ENCODE peak calls at places on chromosomes 7 and 10, in five cellular contexts. One of them, this sample, is unnamed.

GRCh38 chr7:23246540-23246939 is at the start of gene GPNMB:
- DNase-seq in stimulated activated CD8-positive, alpha-beta memory T cell treated with anti-CD3 and anti-CD28 coated beads, Interleukin-15, amount 100 ng/mL, for 4 hours: no peak
- DNase-seq in ACHN: peak
- DNase-seq in fibroblast of the aortic adventitia: peak
- DNase-seq in left ventricle myocardium inferior: no peak
- DNase-seq in this sample: no peak

GRCh38 chr7:113071465-113071864 is 15.2 kb downstream of the GPR85 start:
- DNase-seq in ACHN: peak
- DNase-seq in fibroblast of the aortic adventitia: peak
- DNase-seq in stimulated activated CD8-positive, alpha-beta memory T cell treated with anti-CD3 and anti-CD28 coated beads, Interleukin-15, amount 100 ng/mL, for 4 hours: no peak
- DNase-seq in left ventricle myocardium inferior: no peak
- DNase-seq in this sample: peak

GRCh38 chr10:82934429-82934828 is 1059.4 kb downstream of the NRG3 start:
- DNase-seq in ACHN: peak
- DNase-seq in left ventricle myocardium inferior: no peak
- DNase-seq in fibroblast of the aortic adventitia: no peak
- DNase-seq in stimulated activated CD8-positive, alpha-beta memory T cell treated with anti-CD3 and anti-CD28 coated beads, Interleukin-15, amount 100 ng/mL, for 4 hours: no peak
- DNase-seq in this sample: no peak

GRCh38 chr7:64879097-64879730 is 23.9 kb upstream of the ZNF273 start:
- DNase-seq in ACHN: no peak
- DNase-seq in left ventricle myocardium inferior: no peak
- DNase-seq in fibroblast of the aortic adventitia: no peak
- DNase-seq in stimulated activated CD8-positive, alpha-beta memory T cell treated with anti-CD3 and anti-CD28 coated beads, Interleukin-15, amount 100 ng/mL, for 4 hours: no peak
- DNase-seq in this sample: no peak

GRCh38 chr10:14736600-14737081 is 38.1 kb downstream of the FAM107B start:
- DNase-seq in fibroblast of the aortic adventitia: peak
- DNase-seq in left ventricle myocardium inferior: peak
- DNase-seq in ACHN: no peak
- DNase-seq in stimulated activated CD8-positive, alpha-beta memory T cell treated with anti-CD3 and anti-CD28 coated beads, Interleukin-15, amount 100 ng/mL, for 4 hours: no peak
- DNase-seq in this sample: no peak

GRCh38 chr7:366171-366916 is 76.4 kb downstream of the FOXL3 start:
- DNase-seq in ACHN: no peak
- DNase-seq in fibroblast of the aortic adventitia: no peak
- DNase-seq in left ventricle myocardium inferior: no peak
- DNase-seq in stimulated activated CD8-positive, alpha-beta memory T cell treated with anti-CD3 and anti-CD28 coated beads, Interleukin-15, amount 100 ng/mL, for 4 hours: no peak
- DNase-seq in this sample: no peak

GRCh38 chr10:30454744-30455498 is 20.9 kb downstream of the MAP3K8 start:
- DNase-seq in fibroblast of the aortic adventitia: peak
- DNase-seq in stimulated activated CD8-positive, alpha-beta memory T cell treated with anti-CD3 and anti-CD28 coated beads, Interleukin-15, amount 100 ng/mL, for 4 hours: no peak
- DNase-seq in left ventricle myocardium inferior: no peak
- DNase-seq in ACHN: no peak
- DNase-seq in this sample: no peak

GRCh38 chr10:133258066-133258817 is 18.4 kb downstream of the ADAM8 start:
- DNase-seq in ACHN: peak
- DNase-seq in fibroblast of the aortic adventitia: no peak
- DNase-seq in left ventricle myocardium inferior: no peak
- DNase-seq in stimulated activated CD8-positive, alpha-beta memory T cell treated with anti-CD3 and anti-CD28 coated beads, Interleukin-15, amount 100 ng/mL, for 4 hours: no peak
- DNase-seq in this sample: peak

GRCh38 chr10:31757374-31757773 is 171.3 kb downstream of the ARHGAP12 start:
- DNase-seq in fibroblast of the aortic adventitia: peak
- DNase-seq in stimulated activated CD8-positive, alpha-beta memory T cell treated with anti-CD3 and anti-CD28 coated beads, Interleukin-15, amount 100 ng/mL, for 4 hours: no peak
- DNase-seq in ACHN: no peak
- DNase-seq in left ventricle myocardium inferior: no peak
- DNase-seq in this sample: no peak

GRCh38 chr7:45146531-45147379 is 10.8 kb upstream of the RAMP3 start:
- DNase-seq in fibroblast of the aortic adventitia: no peak
- DNase-seq in left ventricle myocardium inferior: no peak
- DNase-seq in stimulated activated CD8-positive, alpha-beta memory T cell treated with anti-CD3 and anti-CD28 coated beads, Interleukin-15, amount 100 ng/mL, for 4 hours: no peak
- DNase-seq in ACHN: no peak
- DNase-seq in this sample: no peak

GRCh38 chr7:2134740-2135139 is 98.0 kb downstream of the MAD1L1 start:
- DNase-seq in fibroblast of the aortic adventitia: no peak
- DNase-seq in left ventricle myocardium inferior: no peak
- DNase-seq in stimulated activated CD8-positive, alpha-beta memory T cell treated with anti-CD3 and anti-CD28 coated beads, Interleukin-15, amount 100 ng/mL, for 4 hours: no peak
- DNase-seq in ACHN: no peak
- DNase-seq in this sample: peak

GRCh38 chr7:30285531-30286284 is 1.3 kb downstream of the ZNRF2 start:
- DNase-seq in ACHN: peak
- DNase-seq in stimulated activated CD8-positive, alpha-beta memory T cell treated with anti-CD3 and anti-CD28 coated beads, Interleukin-15, amount 100 ng/mL, for 4 hours: peak
- DNase-seq in left ventricle myocardium inferior: peak
- DNase-seq in fibroblast of the aortic adventitia: peak
- DNase-seq in this sample: peak

GRCh38 chr10:9342865-9343450 is 1288.5 kb downstream of the GATA3 start:
- DNase-seq in left ventricle myocardium inferior: no peak
- DNase-seq in stimulated activated CD8-positive, alpha-beta memory T cell treated with anti-CD3 and anti-CD28 coated beads, Interleukin-15, amount 100 ng/mL, for 4 hours: no peak
- DNase-seq in fibroblast of the aortic adventitia: peak
- DNase-seq in ACHN: peak
- DNase-seq in this sample: no peak

GRCh38 chr10:102421645-102422585 is 1.3 kb downstream of the FBXL15 start:
- DNase-seq in left ventricle myocardium inferior: no peak
- DNase-seq in fibroblast of the aortic adventitia: no peak
- DNase-seq in ACHN: peak
- DNase-seq in stimulated activated CD8-positive, alpha-beta memory T cell treated with anti-CD3 and anti-CD28 coated beads, Interleukin-15, amount 100 ng/mL, for 4 hours: no peak
- DNase-seq in this sample: no peak

GRCh38 chr7:43764039-43764789 is 5.7 kb downstream of the BLVRA start:
- DNase-seq in stimulated activated CD8-positive, alpha-beta memory T cell treated with anti-CD3 and anti-CD28 coated beads, Interleukin-15, amount 100 ng/mL, for 4 hours: no peak
- DNase-seq in fibroblast of the aortic adventitia: no peak
- DNase-seq in ACHN: peak
- DNase-seq in left ventricle myocardium inferior: peak
- DNase-seq in this sample: peak

GRCh38 chr10:30770816-30771215 is 141.3 kb upstream of the LYZL2 start:
- DNase-seq in left ventricle myocardium inferior: no peak
- DNase-seq in fibroblast of the aortic adventitia: no peak
- DNase-seq in ACHN: no peak
- DNase-seq in stimulated activated CD8-positive, alpha-beta memory T cell treated with anti-CD3 and anti-CD28 coated beads, Interleukin-15, amount 100 ng/mL, for 4 hours: no peak
- DNase-seq in this sample: no peak

GRCh38 chr10:123563994-123564393 is 102.2 kb upstream of the GPR26 start:
- DNase-seq in fibroblast of the aortic adventitia: no peak
- DNase-seq in ACHN: no peak
- DNase-seq in left ventricle myocardium inferior: no peak
- DNase-seq in stimulated activated CD8-positive, alpha-beta memory T cell treated with anti-CD3 and anti-CD28 coated beads, Interleukin-15, amount 100 ng/mL, for 4 hours: no peak
- DNase-seq in this sample: no peak

GRCh38 chr7:51182767-51183166 is 133.8 kb downstream of the COBL start:
- DNase-seq in fibroblast of the aortic adventitia: no peak
- DNase-seq in ACHN: no peak
- DNase-seq in stimulated activated CD8-positive, alpha-beta memory T cell treated with anti-CD3 and anti-CD28 coated beads, Interleukin-15, amount 100 ng/mL, for 4 hours: no peak
- DNase-seq in left ventricle myocardium inferior: no peak
- DNase-seq in this sample: no peak